ENCODE peak calls at places on chromosomes 5 and 9, in nine cellular contexts. M is cardiac fibroblast; W is SJSA1; Y is HT1080; P is neural crest cell; G is stimulated activated CD4-positive, alpha-beta T cell treated with anti-CD3 and anti-CD28 coated beads, TNF-alpha, amount 100 ng/mL, for 1 hour; L is T follicular helper cell; A is CD8-positive, alpha-beta memory T cell; O is stimulated activated CD8-positive, alpha-beta memory T cell treated with anti-CD3 and anti-CD28 coated beads, Interleukin-7, amount 100 ng/mL, for 1 hour. D is an unnamed sample.

GRCh38 chr5:75197746-75198145 is 38.9 kb downstream of the ANKRD31 start:
- DNase-seq in P (no peak), A (no peak), O (no peak), W (no peak), Y (no peak), M (no peak), L (no peak), G (no peak), D (no peak)

GRCh38 chr9:88322906-88323566 is 65.2 kb upstream of the SPIN1 start:
- DNase-seq in P (no peak), Y (peak), M (peak), A (peak), G (no peak), O (peak), L (peak), W (no peak), D (peak)

GRCh38 chr5:160506006-160507004 is 84.7 kb downstream of the PTTG1 start:
- DNase-seq in L (peak), O (peak), W (no peak), G (no peak), M (peak), A (peak), Y (no peak), P (peak), D (no peak)

GRCh38 chr9:134936762-134937555 is 19.2 kb upstream of the FCN1 start:
- DNase-seq in L (no peak), Y (no peak), P (no peak), G (no peak), M (no peak), O (no peak), W (no peak), A (no peak), D (no peak)

GRCh38 chr9:18754537-18754936 is 278.5 kb downstream of the SAXO1 start:
- DNase-seq in P (no peak), M (no peak), O (no peak), A (no peak), L (no peak), Y (no peak), G (no peak), W (no peak), D (no peak)

GRCh38 chr5:321233-321725 is at the start of gene AHRR:
- DNase-seq in M (peak), Y (peak), W (peak), A (no peak), G (peak), P (peak), L (no peak), O (no peak), D (no peak)

GRCh38 chr9:35267716-35268115 is 105.9 kb downstream of the UNC13B start:
- DNase-seq in P (no peak), A (no peak), W (no peak), G (no peak), M (peak), L (no peak), Y (no peak), O (no peak), D (no peak)

GRCh38 chr9:128025756-128026155 is 41.4 kb downstream of the NAIF1 start:
- DNase-seq in A (no peak), Y (no peak), P (no peak), G (no peak), L (no peak), M (no peak), O (no peak), W (no peak), D (no peak)

GRCh38 chr5:28809811-28810750 is 1771.7 kb upstream of the CDH9 start:
- DNase-seq in M (no peak), O (no peak), L (no peak), W (no peak), A (no peak), Y (no peak), P (no peak), G (no peak), D (no peak)

GRCh38 chr5:81450940-81451339 is 57.0 kb upstream of the ACOT12 start:
- DNase-seq in O (no peak), P (no peak), L (no peak), Y (peak), G (no peak), M (peak), W (no peak), A (no peak), D (peak)

GRCh38 chr9:76219555-76220151 is 174.6 kb downstream of the RFK start:
- DNase-seq in W (no peak), A (no peak), Y (no peak), O (no peak), G (no peak), M (peak), L (no peak), P (no peak), D (no peak)

GRCh38 chr5:126023894-126024575 is 399.2 kb upstream of the GRAMD2B start:
- DNase-seq in G (no peak), M (no peak), A (no peak), Y (no peak), W (no peak), P (no peak), O (no peak), L (no peak), D (no peak)

GRCh38 chr5:15850536-15850935 is 329.1 kb downstream of the MARCHF11 start:
- DNase-seq in L (no peak), A (no peak), Y (no peak), M (no peak), G (no peak), O (no peak), W (no peak), P (no peak), D (no peak)

GRCh38 chr9:134432471-134432870 is 106.2 kb downstream of the RXRA start:
- DNase-seq in Y (no peak), A (no peak), O (no peak), W (no peak), P (no peak), L (no peak), G (no peak), M (no peak), D (no peak)

GRCh38 chr9:129402341-129402739 is 218.6 kb downstream of the C9orf50 start:
- DNase-seq in O (no peak), Y (no peak), G (no peak), W (no peak), L (no peak), A (no peak), M (peak), P (peak), D (no peak)

GRCh38 chr9:133142657-133143592 is 20.8 kb downstream of the GBGT1 start:
- DNase-seq in A (peak), G (no peak), L (no peak), O (no peak), M (no peak), P (no peak), Y (no peak), W (no peak), D (no peak)

GRCh38 chr5:89037090-89037489 is 154.1 kb upstream of the MEF2C start:
- DNase-seq in W (peak), P (peak), O (no peak), M (peak), G (no peak), A (no peak), Y (peak), L (no peak), D (peak)

GRCh38 chr5:25448646-25449045 is 803.9 kb upstream of the CDH10 start:
- DNase-seq in A (no peak), O (no peak), W (no peak), G (no peak), M (no peak), Y (no peak), P (no peak), L (no peak), D (no peak)

GRCh38 chr9:12862596-12862995 is 87.8 kb downstream of the LURAP1L start:
- DNase-seq in A (no peak), M (no peak), Y (no peak), W (no peak), O (no peak), L (no peak), G (no peak), P (no peak), D (no peak)

GRCh38 chr5:15621094-15621493 is 121.1 kb downstream of the FBXL7 start:
- DNase-seq in A (no peak), G (no peak), Y (no peak), O (no peak), W (no peak), L (no peak), P (no peak), M (peak), D (peak)

GRCh38 chr9:130714586-130715110 is 21.1 kb downstream of the EXOSC2 start:
- DNase-seq in M (no peak), Y (no peak), P (no peak), L (no peak), O (no peak), W (no peak), G (no peak), A (no peak), D (no peak)

GRCh38 chr5:499233-500209 is 24.7 kb downstream of the SLC9A3 start:
- DNase-seq in P (no peak), M (no peak), O (no peak), L (no peak), Y (no peak), A (no peak), W (no peak), G (no peak), D (no peak)

GRCh38 chr5:123810253-123810652 is 298.3 kb downstream of the CSNK1G3 start:
- DNase-seq in G (no peak), Y (no peak), O (no peak), M (peak), P (peak), L (no peak), W (no peak), A (no peak), D (no peak)

GRCh38 chr5:1545126-1545797 is 21.5 kb upstream of the LPCAT1 start:
- DNase-seq in M (no peak), W (peak), P (no peak), O (no peak), L (no peak), G (no peak), Y (no peak), A (no peak), D (no peak)

GRCh38 chr5:27854243-27854852 is 816.0 kb upstream of the CDH9 start:
- DNase-seq in G (no peak), Y (peak), P (no peak), L (no peak), A (no peak), W (no peak), M (no peak), O (no peak), D (no peak)

D was measured in GM04503.